ENCODE peak calls at places on chromosomes 7 and 10, in nine cellular contexts. X is heart right ventricle, O is astrocyte, T is heart left ventricle, H is Peyer's patch, R is transverse colon, V is mammary epithelial cell, U is cardiac muscle cell, Q is H9. N is an unnamed sample.

GRCh38 chr10:14093735-14094484 is 236.8 kb downstream of the FRMD4A start:
- DNase-seq in X (no peak), O (peak; percentile 17), T (no peak), H (no peak), R (no peak), V (no peak), U (peak; percentile 69), Q (peak; percentile 63), N (peak; percentile 59)

GRCh38 chr7:106071356-106071998 is 40.6 kb downstream of the SYPL1 start:
- DNase-seq in X (no peak), O (no peak), T (no peak), H (peak; percentile 74), R (peak; percentile 68), V (no peak), U (peak; percentile 35), Q (no peak), N (no peak)

GRCh38 chr10:17756557-17757208 is 4.7 kb downstream of the TMEM236 start:
- DNase-seq in X (no peak), O (no peak), T (no peak), H (no peak), R (peak; percentile 33), V (peak; percentile 72), U (peak; percentile 17), Q (no peak), N (no peak)

GRCh38 chr10:109126541-109126940 is 796.8 kb downstream of the XPNPEP1 start:
- DNase-seq in X (no peak), O (no peak), T (no peak), H (no peak), R (no peak), V (no peak), U (no peak), Q (no peak), N (no peak)

GRCh38 chr10:133170092-133170491 is 10.1 kb downstream of the KNDC1 start:
- DNase-seq in X (no peak), O (no peak), T (no peak), H (no peak), R (no peak), V (no peak), U (no peak), Q (peak; percentile 18), N (peak; percentile 41)

GRCh38 chr7:118938845-118939244 is 714.3 kb downstream of the ANKRD7 start:
- DNase-seq in X (no peak), O (no peak), T (no peak), H (no peak), R (no peak), V (no peak), U (no peak), Q (no peak), N (no peak)

GRCh38 chr7:136114966-136115762 is 138.0 kb upstream of the MTPN start:
- DNase-seq in X (peak; percentile 28), O (peak; percentile 13), T (peak; percentile 39), H (peak; percentile 20), R (peak; percentile 28), V (peak; percentile 24), U (peak; percentile 67), Q (peak; percentile 85), N (peak; percentile 33)

GRCh38 chr10:107548301-107548700 is 383.8 kb upstream of the SORCS1 start:
- DNase-seq in X (no peak), O (peak; percentile 33), T (no peak), H (no peak), R (no peak), V (peak; percentile 24), U (no peak), Q (peak; percentile 48), N (no peak)

GRCh38 chr7:143492043-143492471 is 14.4 kb downstream of the TAS2R41 start:
- DNase-seq in X (no peak), O (peak; percentile 76), T (no peak), H (no peak), R (no peak), V (peak; percentile 66), U (peak; percentile 58), Q (no peak), N (no peak)

GRCh38 chr7:127792528-127793342 is 140.7 kb downstream of the SND1 start:
- DNase-seq in X (no peak), O (no peak), T (no peak), H (peak; percentile 24), R (peak; percentile 20), V (no peak), U (no peak), Q (peak; percentile 84), N (no peak)

GRCh38 chr10:11509036-11509435 is 102.4 kb downstream of the USP6NL start:
- DNase-seq in X (no peak), O (no peak), T (no peak), H (no peak), R (no peak), V (no peak), U (peak; percentile 54), Q (no peak), N (no peak)

GRCh38 chr10:60222060-60222459 is 167.6 kb downstream of the ANK3 start:
- DNase-seq in X (no peak), O (no peak), T (peak; percentile 38), H (no peak), R (no peak), V (no peak), U (no peak), Q (no peak), N (no peak)

GRCh38 chr7:47418910-47419309 is 163.0 kb downstream of the TNS3 start:
- DNase-seq in X (no peak), O (peak; percentile 96), T (no peak), H (no peak), R (no peak), V (peak; percentile 69), U (no peak), Q (no peak), N (no peak)

GRCh38 chr10:48306870-48307531 is 524 bp downstream of the MAPK8 start:
- DNase-seq in X (peak; percentile 78), O (peak; percentile 36), T (peak; percentile 77), H (peak; percentile 63), R (peak; percentile 60), V (peak; percentile 32), U (peak; percentile 64), Q (no peak), N (peak; percentile 78)

GRCh38 chr10:48525956-48526355 is 78.9 kb downstream of the ARHGAP22 start:
- DNase-seq in X (no peak), O (no peak), T (no peak), H (no peak), R (no peak), V (no peak), U (no peak), Q (peak; percentile 20), N (no peak)

GRCh38 chr10:63415635-63416244 is 50.0 kb downstream of the JMJD1C start:
- DNase-seq in X (no peak), O (no peak), T (no peak), H (no peak), R (no peak), V (no peak), U (no peak), Q (no peak), N (no peak)

GRCh38 chr7:83532229-83532628 is 116.7 kb downstream of the SEMA3E start:
- DNase-seq in X (no peak), O (peak; percentile 53), T (no peak), H (no peak), R (no peak), V (peak; percentile 9), U (no peak), Q (no peak), N (no peak)

GRCh38 chr7:143284591-143285453 is at the start of gene TMEM139:
- DNase-seq in X (peak; percentile 17), O (no peak), T (peak; percentile 38), H (no peak), R (peak; percentile 85), V (no peak), U (no peak), Q (peak; percentile 88), N (peak; percentile 40)

GRCh38 chr10:18145652-18146051 is 5.4 kb downstream of the CACNB2 start:
- DNase-seq in X (no peak), O (no peak), T (no peak), H (no peak), R (no peak), V (no peak), U (peak; percentile 72), Q (no peak), N (no peak)

GRCh38 chr10:29811751-29812427 is 177.1 kb upstream of the SVIL start:
- DNase-seq in X (no peak), O (peak; percentile 99), T (peak; percentile 39), H (no peak), R (peak; percentile 50), V (peak; percentile 92), U (peak; percentile 92), Q (no peak), N (peak; percentile 45)

GRCh38 chr10:11178606-11179221 is 161.0 kb downstream of the CELF2 start:
- DNase-seq in X (peak; percentile 31), O (peak; percentile 88), T (peak; percentile 69), H (peak; percentile 85), R (peak; percentile 73), V (no peak), U (peak; percentile 70), Q (no peak), N (peak; percentile 35)

GRCh38 chr10:118585794-118586193 is 9.7 kb downstream of the PRLHR start:
- DNase-seq in X (no peak), O (no peak), T (no peak), H (no peak), R (no peak), V (peak; percentile 42), U (peak; percentile 60), Q (no peak), N (no peak)

GRCh38 chr10:130764651-130765050 is 546.9 kb downstream of the TCERG1L start:
- DNase-seq in X (no peak), O (no peak), T (no peak), H (no peak), R (no peak), V (no peak), U (no peak), Q (no peak), N (no peak)
- H3K4me1 ChIP-seq in X (no peaks in the 10 kb centered on the region), O (no peaks in the 10 kb centered on the region), T (no peaks in the 10 kb centered on the region), H (no peaks in the 10 kb centered on the region), R (no peaks in the 10 kb centered on the region), V (no peaks in the 10 kb centered on the region), U (no peaks in the 10 kb centered on the region), Q (no peaks in the 10 kb centered on the region), N (no peaks in the 10 kb centered on the region)

GRCh38 chr7:108140674-108141073 is 10.5 kb upstream of the LAMB4 start:
- DNase-seq in X (no peak), O (no peak), T (no peak), H (no peak), R (no peak), V (no peak), U (no peak), Q (no peak), N (no peak)
- H3K27me3 ChIP-seq in X (no peaks in the 10 kb centered on the region), O (no peaks in the 10 kb centered on the region), T (no peaks in the 10 kb centered on the region), H (no peaks in the 10 kb centered on the region), R (no peaks in the 10 kb centered on the region), V (no peaks in the 10 kb centered on the region), U (no peaks in the 10 kb centered on the region), Q (no peaks in the 10 kb centered on the region), N (no peaks in the 10 kb centered on the region)

DNA sequence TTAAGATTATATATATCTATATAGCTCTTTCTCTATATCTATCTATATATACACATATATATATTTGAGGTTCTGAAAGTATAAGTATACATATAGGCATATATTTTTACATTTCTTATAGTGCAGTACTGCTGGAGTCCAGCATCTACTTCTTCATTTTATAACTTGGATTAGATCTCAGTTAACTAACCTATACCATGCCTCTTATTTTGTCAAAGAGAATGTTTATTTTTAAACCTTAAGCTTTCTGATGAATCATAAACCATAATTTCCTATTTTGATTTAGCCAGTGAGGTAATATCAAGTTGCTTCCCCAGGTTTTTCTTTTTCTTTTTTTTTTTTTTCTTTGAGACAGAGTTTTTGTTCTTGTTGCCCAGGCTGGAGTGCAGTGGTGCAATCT is 8.1 kb downstream of the ZNF32 start:
- DNase-seq in X (no peak), O (no peak), T (no peak), H (no peak), R (no peak), V (no peak), U (no peak), Q (no peak), N (no peak)
- H3K9me3 ChIP-seq in X (peaks cover 60% of the 10 kb centered on the region), O (peaks cover 24% of the 10 kb centered on the region), T (peaks cover 70% of the 10 kb centered on the region), H (peaks cover 30% of the 10 kb centered on the region), R (peaks cover 49% of the 10 kb centered on the region), V (peaks cover 37% of the 10 kb centered on the region), U (peaks cover 2% of the 10 kb centered on the region), Q (peaks cover 36% of the 10 kb centered on the region), N (peaks cover 13% of the 10 kb centered on the region)

GRCh38 chr7:2716906-2717292 is 28.9 kb downstream of the AMZ1 start:
- DNase-seq in X (no peak), O (no peak), T (no peak), H (no peak), R (no peak), V (no peak), U (no peak), Q (no peak), N (no peak)
- H3K4me1 ChIP-seq in X (peaks cover 45% of the 10 kb centered on the region), O (peaks cover 14% of the 10 kb centered on the region), T (peaks cover 54% of the 10 kb centered on the region), H (no peaks in the 10 kb centered on the region), R (peaks cover 23% of the 10 kb centered on the region), V (peaks cover 6% of the 10 kb centered on the region), U (peaks cover 70% of the 10 kb centered on the region), Q (no peaks in the 10 kb centered on the region), N (peaks cover 5% of the 10 kb centered on the region)

N was measured in right cardiac atrium.